ENCODE peak calls at places on chromosomes 1 and 21, in eight cellular contexts. One of them, this sample, is unnamed.
A peak's percentile ranks its signal among the peaks of the same experiment; 100 is the strongest.

GRCh38 chr1:196535727-196536126 is 72.5 kb downstream of the KCNT2 start:
- DNase-seq in T-helper 17 cell: no peak
- DNase-seq in germinal center: no peak
- DNase-seq in RCC 7860: no peak
- DNase-seq in colonic mucosa: no peak
- DNase-seq in mesothelial cell of epicardium: no peak
- DNase-seq in renal cortical epithelial cell: no peak
- DNase-seq in activated naive CD4-positive, alpha-beta T cell: no peak
- DNase-seq in this sample: no peak

GRCh38 chr21:42669069-42669468 is 15.6 kb downstream of the PDE9A start:
- DNase-seq in germinal center: no peak
- DNase-seq in mesothelial cell of epicardium: no peak
- DNase-seq in T-helper 17 cell: no peak
- DNase-seq in renal cortical epithelial cell: no peak
- DNase-seq in RCC 7860: no peak
- DNase-seq in activated naive CD4-positive, alpha-beta T cell: no peak
- DNase-seq in colonic mucosa: no peak
- DNase-seq in this sample: no peak

GRCh38 chr1:205438213-205439158 is 16.6 kb upstream of the LEMD1 start:
- DNase-seq in renal cortical epithelial cell: peak; percentile 57
- DNase-seq in activated naive CD4-positive, alpha-beta T cell: no peak
- DNase-seq in colonic mucosa: peak; percentile 89
- DNase-seq in RCC 7860: peak; percentile 13
- DNase-seq in germinal center: no peak
- DNase-seq in T-helper 17 cell: no peak
- DNase-seq in mesothelial cell of epicardium: peak; percentile 85
- DNase-seq in this sample: no peak

GRCh38 chr1:9476790-9477463 is 62.3 kb upstream of the SLC25A33 start:
- DNase-seq in germinal center: no peak
- DNase-seq in T-helper 17 cell: no peak
- DNase-seq in RCC 7860: peak; percentile 81
- DNase-seq in renal cortical epithelial cell: peak; percentile 86
- DNase-seq in mesothelial cell of epicardium: no peak
- DNase-seq in activated naive CD4-positive, alpha-beta T cell: no peak
- DNase-seq in colonic mucosa: no peak
- DNase-seq in this sample: no peak

GRCh38 chr21:25421327-25422028 is 185.8 kb downstream of the MRPL39 start:
- DNase-seq in mesothelial cell of epicardium: no peak
- DNase-seq in T-helper 17 cell: peak; percentile 15
- DNase-seq in activated naive CD4-positive, alpha-beta T cell: no peak
- DNase-seq in germinal center: peak; percentile 55
- DNase-seq in RCC 7860: peak; percentile 26
- DNase-seq in renal cortical epithelial cell: peak; percentile 70
- DNase-seq in colonic mucosa: no peak
- DNase-seq in this sample: no peak

GRCh38 chr1:25011966-25012625 is 82.0 kb upstream of the RUNX3 start:
- DNase-seq in renal cortical epithelial cell: no peak
- DNase-seq in RCC 7860: no peak
- DNase-seq in mesothelial cell of epicardium: no peak
- DNase-seq in activated naive CD4-positive, alpha-beta T cell: no peak
- DNase-seq in germinal center: no peak
- DNase-seq in colonic mucosa: no peak
- DNase-seq in T-helper 17 cell: no peak
- DNase-seq in this sample: no peak

GRCh38 chr1:30801826-30802198 is 44.2 kb upstream of the LAPTM5 start:
- DNase-seq in germinal center: peak; percentile 70
- DNase-seq in T-helper 17 cell: peak; percentile 62
- DNase-seq in activated naive CD4-positive, alpha-beta T cell: peak; percentile 78
- DNase-seq in colonic mucosa: peak; percentile 88
- DNase-seq in mesothelial cell of epicardium: peak; percentile 95
- DNase-seq in renal cortical epithelial cell: no peak
- DNase-seq in RCC 7860: peak; percentile 29
- DNase-seq in this sample: no peak

GRCh38 chr21:15050588-15051377 is 14.0 kb downstream of the NRIP1 start:
- DNase-seq in germinal center: no peak
- DNase-seq in renal cortical epithelial cell: no peak
- DNase-seq in T-helper 17 cell: no peak
- DNase-seq in activated naive CD4-positive, alpha-beta T cell: no peak
- DNase-seq in colonic mucosa: peak; percentile 62
- DNase-seq in mesothelial cell of epicardium: no peak
- DNase-seq in RCC 7860: no peak
- DNase-seq in this sample: no peak

GRCh38 chr1:37946703-37947360 is at the start of gene INPP5B:
- DNase-seq in renal cortical epithelial cell: peak; percentile 72
- DNase-seq in activated naive CD4-positive, alpha-beta T cell: peak; percentile 47
- DNase-seq in colonic mucosa: peak; percentile 94
- DNase-seq in RCC 7860: peak; percentile 64
- DNase-seq in germinal center: peak; percentile 90
- DNase-seq in T-helper 17 cell: no peak
- DNase-seq in mesothelial cell of epicardium: peak; percentile 72
- DNase-seq in this sample: peak; percentile 45

GRCh38 chr21:32978346-32979270 is 47.1 kb upstream of the OLIG2 start:
- DNase-seq in mesothelial cell of epicardium: no peak
- DNase-seq in RCC 7860: no peak
- DNase-seq in T-helper 17 cell: no peak
- DNase-seq in germinal center: no peak
- DNase-seq in activated naive CD4-positive, alpha-beta T cell: no peak
- DNase-seq in renal cortical epithelial cell: no peak
- DNase-seq in colonic mucosa: no peak
- DNase-seq in this sample: no peak

GRCh38 chr1:179061360-179062282 is 20.2 kb upstream of the TOR3A start:
- DNase-seq in activated naive CD4-positive, alpha-beta T cell: no peak
- DNase-seq in colonic mucosa: no peak
- DNase-seq in RCC 7860: no peak
- DNase-seq in renal cortical epithelial cell: peak; percentile 14
- DNase-seq in T-helper 17 cell: no peak
- DNase-seq in germinal center: no peak
- DNase-seq in mesothelial cell of epicardium: no peak
- DNase-seq in this sample: no peak

GRCh38 chr1:41844255-41844654 is 74.5 kb downstream of the HIVEP3 start:
- DNase-seq in renal cortical epithelial cell: no peak
- DNase-seq in mesothelial cell of epicardium: no peak
- DNase-seq in RCC 7860: no peak
- DNase-seq in colonic mucosa: no peak
- DNase-seq in T-helper 17 cell: no peak
- DNase-seq in germinal center: no peak
- DNase-seq in activated naive CD4-positive, alpha-beta T cell: no peak
- DNase-seq in this sample: no peak